ENCODE peak calls at places on chromosomes 16 and 17, in four cellular contexts. Y is upper lobe of left lung, J is RWPE2, U is left ventricle myocardium inferior. P is an unnamed sample. For H3K4me1, the result is how much of the 10 kb centered on the place peaks cover.

GRCh38 chr17:35515027-35515426 is 22.5 kb downstream of the SLFN12L start:
- DNase-seq in J (no peak), Y (no peak), U (no peak), P (no peak)

GRCh38 chr17:83132251-83133081 is 53.1 kb downstream of the METRNL start:
- DNase-seq in U (peak), Y (peak), J (no peak), P (no peak)

GRCh38 chr17:50060951-50061712 is 5.2 kb downstream of the ITGA3 start:
- DNase-seq in Y (peak), J (peak), U (peak), P (peak)

GRCh38 chr17:51853857-51854256 is 304.7 kb downstream of the CA10 start:
- DNase-seq in Y (no peak), U (no peak), J (no peak), P (peak)

GRCh38 chr16:11470676-11471415 is 115.9 kb downstream of the LITAF start:
- DNase-seq in Y (no peak), J (no peak), U (no peak), P (no peak)

GRCh38 chr16:87127061-87127765 is 190.0 kb downstream of the C16orf95 start:
- DNase-seq in U (peak), Y (no peak), J (peak), P (no peak)

GRCh38 chr17:31067699-31068184 is 27.0 kb upstream of the NF1 start:
- DNase-seq in Y (no peak), J (no peak), U (no peak), P (no peak)

GRCh38 chr17:6577686-6578263 is 21.4 kb upstream of the PITPNM3 start:
- DNase-seq in J (peak), Y (no peak), U (no peak), P (peak)

GRCh38 chr16:228151-228855 is 946 bp downstream of the LUC7L start:
- DNase-seq in U (no peak), Y (no peak), J (no peak), P (no peak)

GRCh38 chr17:76475302-76475701 is 7.9 kb downstream of the AANAT start:
- DNase-seq in J (no peak), U (no peak), Y (no peak), P (no peak)

GRCh38 chr17:71959129-71959528 is 161.7 kb upstream of the SOX9 start:
- DNase-seq in J (no peak), Y (no peak), U (no peak), P (no peak)

GRCh38 chr17:56602292-56603130 is 9.0 kb downstream of the NOG start:
- DNase-seq in U (no peak), J (no peak), Y (no peak), P (no peak)

GRCh38 chr16:66287916-66288315 is 78.6 kb upstream of the CDH5 start:
- DNase-seq in U (no peak), J (peak), Y (peak), P (no peak)

GRCh38 chr17:80109066-80109618 is 7.8 kb downstream of the GAA start:
- DNase-seq in U (no peak), J (peak), Y (no peak), P (no peak)

GRCh38 chr17:75641343-75641742 is 8.1 kb downstream of the SMIM5 start:
- DNase-seq in J (no peak), U (peak), Y (peak), P (no peak)

GRCh38 chr17:45221081-45221996 is at the start of gene FMNL1:
- DNase-seq in Y (peak), U (peak), J (no peak), P (peak)

GRCh38 chr16:75632857-75633256 is 9.8 kb upstream of the ADAT1 start:
- DNase-seq in U (no peak), J (no peak), Y (no peak), P (no peak)

GRCh38 chr16:85842435-85842834 is 42.9 kb downstream of the COX4I1 start:
- DNase-seq in Y (no peak), J (no peak), U (no peak), P (no peak)

GRCh38 chr17:48128411-48128810 is 20.8 kb downstream of the SNX11 start:
- DNase-seq in U (no peak), J (no peak), Y (no peak), P (no peak)

GRCh38 chr16:21222495-21223337 is 10.8 kb upstream of the ANKS4B start:
- DNase-seq in J (no peak), Y (no peak), U (no peak), P (peak)

GRCh38 chr16:11232852-11233726 is 22.9 kb downstream of the SOCS1 start:
- DNase-seq in Y (peak), U (no peak), J (no peak), P (peak)

GRCh38 chr17:63438092-63439051 is 7.7 kb downstream of the CYB561 start:
- DNase-seq in Y (no peak), J (no peak), U (no peak), P (no peak)

GRCh38 chr16:29312835-29313558 is 93.5 kb downstream of the NPIPB11 start:
- DNase-seq in U (no peak), Y (no peak), J (no peak), P (no peak)

GRCh38 chr16:24098896-24099295 is 157.2 kb upstream of the CACNG3 start:
- DNase-seq in Y (no peak), U (no peak), J (no peak), P (no peak)

GRCh38 chr17:55641559-55642160 is 81.0 kb downstream of the TMEM100 start:
- DNase-seq in J (no peak), Y (peak), U (peak), P (peak)

GRCh38 chr17:63984651-63985386 is 12.1 kb upstream of the SCN4A start:
- DNase-seq in U (no peak), Y (peak), J (no peak), P (peak)

GRCh38 chr16:75087040-75087979 is 29.3 kb downstream of the LDHD start:
- DNase-seq in Y (no peak), U (peak), J (no peak), P (peak)

GRCh38 chr17:73302189-73302588 is 9.6 kb downstream of the CDC42EP4 start:
- DNase-seq in U (no peak), Y (no peak), J (no peak), P (no peak)

GRCh38 chr16:70391881-70392481 is 45.3 kb downstream of the DDX19A start:
- DNase-seq in Y (no peak), U (peak), J (no peak), P (no peak)

GRCh38 chr17:77011173-77012011 is 129.4 kb upstream of the SEC14L1 start:
- DNase-seq in U (no peak), Y (no peak), J (no peak), P (peak)

GRCh38 chr17:82419471-82419995 is 1.1 kb upstream of the OGFOD3 start:
- DNase-seq in J (no peak), Y (no peak), U (no peak), P (no peak)

GRCh38 chr17:30379303-30380105 is 777 bp downstream of the CPD start:
- DNase-seq in U (peak), J (no peak), Y (peak), P (peak)

GRCh38 chr17:19482571-19482970 is 51.1 kb upstream of the SLC47A1 start:
- DNase-seq in Y (no peak), U (no peak), J (no peak), P (no peak)

GRCh38 chr17:63549946-63550815 is at the start of gene DCAF7:
- DNase-seq in Y (peak), J (peak), U (peak), P (peak)

GRCh38 chr17:48254896-48255295 is 147.3 kb downstream of the SNX11 start:
- DNase-seq in U (no peak), Y (no peak), J (no peak), P (no peak)

GRCh38 chr17:28698253-28698941 is 13.3 kb downstream of the PROCA1 start:
- DNase-seq in J (no peak), U (no peak), Y (no peak), P (peak)

GRCh38 chr17:59361386-59361785 is 29.9 kb downstream of the YPEL2 start:
- DNase-seq in Y (no peak), J (no peak), U (no peak), P (no peak)

GRCh38 chr16:81939164-81940067 is 71.9 kb downstream of the SDR42E1 start:
- DNase-seq in U (no peak), Y (no peak), J (no peak), P (no peak)

GRCh38 chr16:35745821-35746248 is 2286.4 kb downstream of the TP53TG3F start:
- DNase-seq in Y (no peak), U (no peak), J (no peak), P (no peak)

GRCh38 chr16:69286941-69287713 is 24.0 kb upstream of the VPS4A start:
- DNase-seq in U (peak), Y (peak), J (no peak), P (peak)
- H3K4me1 ChIP-seq in U (under half), Y (under half), J (under half), P (under half)

GRCh38 chr16:1946495-1947368 is 3.7 kb upstream of the MSRB1 start:
- DNase-seq in U (no peak), J (peak), Y (no peak), P (no peak)
- TF ChIP-seq CTCF in U (no peak), J (no peak), Y (no peak), P (no peak)

GRCh38 chr17:41773731-41774193 is 12.7 kb downstream of the JUP start:
- DNase-seq in Y (no peak), J (no peak), U (no peak), P (peak)

GRCh38 chr17:41773190-41773588 is 13.3 kb downstream of the JUP start:
- DNase-seq in J (peak), U (peak), Y (peak), P (peak)

GRCh38 chr17:41772586-41773189 is 13.8 kb downstream of the JUP start:
- DNase-seq in J (no peak), Y (no peak), U (no peak), P (peak)

GRCh38 chr17:41771389-41772206 is 14.9 kb downstream of the JUP start:
- DNase-seq in U (no peak), Y (no peak), J (no peak), P (no peak)

DNA sequence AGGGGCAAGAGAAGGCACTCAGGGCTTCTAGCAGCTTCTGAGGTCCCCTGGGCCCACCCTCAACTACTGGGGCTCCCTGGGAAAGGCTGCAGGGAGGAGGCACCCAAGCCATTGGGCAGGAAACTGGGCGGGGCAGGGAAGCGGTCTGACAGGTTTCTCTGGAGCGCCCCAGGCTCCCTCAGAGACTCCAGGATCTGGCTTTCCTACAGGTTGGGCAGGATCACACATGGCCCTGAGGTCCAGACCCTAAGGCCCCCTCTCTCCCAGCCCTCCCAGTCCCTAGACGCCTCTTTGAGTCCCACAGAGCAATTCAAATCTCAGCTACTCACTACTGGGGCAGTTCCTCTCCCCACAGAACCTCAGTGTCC is 14.3 kb downstream of the JUP start:
- DNase-seq in Y (peak), J (peak), U (no peak), P (peak)
- H3K4me1 ChIP-seq in Y (half or more), J (half or more), U (half or more), P (half or more)

GRCh38 chr16:4957720-4958509 is at the start of gene SEC14L5:
- DNase-seq in Y (peak), U (peak), J (peak), P (peak)
- TF ChIP-seq CTCF in Y (no peak), U (no peak), J (no peak), P (no peak)

DNA sequence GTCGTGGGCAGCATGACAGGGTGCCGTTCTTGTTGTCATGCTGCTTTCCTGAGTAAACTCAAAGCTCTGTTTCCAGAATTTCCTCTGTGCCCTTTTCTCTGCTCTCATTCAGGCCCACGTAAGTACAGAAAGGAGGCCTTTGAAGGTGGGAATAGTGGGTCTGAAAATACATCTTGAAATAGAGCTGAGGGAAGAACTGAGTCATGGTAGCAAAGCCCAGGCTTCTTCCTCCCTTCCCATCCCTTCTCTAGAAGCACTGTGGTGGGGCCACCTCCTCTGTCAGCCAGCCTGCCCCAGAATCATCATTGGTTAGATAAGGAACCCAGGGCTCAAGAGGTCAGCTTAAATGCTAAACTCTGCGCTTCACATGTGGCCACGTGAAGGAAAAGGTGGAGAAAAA is 9.4 kb downstream of the CTRL start:
- DNase-seq in Y (no peak), J (no peak), U (no peak), P (no peak)
- H3K4me1 ChIP-seq in Y (under half), J (under half), U (half or more), P (under half)

GRCh38 chr17:42548993-42549755 is 3.5 kb upstream of the HSD17B1 start:
- DNase-seq in Y (no peak), J (no peak), U (no peak), P (no peak)

GRCh38 chr17:42553866-42554249 is 1.1 kb downstream of the HSD17B1 start:
- DNase-seq in Y (peak), J (no peak), U (no peak), P (no peak)

GRCh38 chr17:42555122-42555622 is 2.4 kb downstream of the HSD17B1 start:
- DNase-seq in J (no peak), Y (no peak), U (no peak), P (no peak)

GRCh38 chr17:42554250-42555121 is 1.8 kb downstream of the HSD17B1 start:
- DNase-seq in Y (peak), U (peak), J (no peak), P (peak)

GRCh38 chr17:42553161-42553818 is 567 bp downstream of the HSD17B1 start:
- DNase-seq in J (no peak), U (no peak), Y (no peak), P (no peak)
- TF ChIP-seq CTCF in J (no peak), U (peak), Y (no peak), P (no peak)

DNA sequence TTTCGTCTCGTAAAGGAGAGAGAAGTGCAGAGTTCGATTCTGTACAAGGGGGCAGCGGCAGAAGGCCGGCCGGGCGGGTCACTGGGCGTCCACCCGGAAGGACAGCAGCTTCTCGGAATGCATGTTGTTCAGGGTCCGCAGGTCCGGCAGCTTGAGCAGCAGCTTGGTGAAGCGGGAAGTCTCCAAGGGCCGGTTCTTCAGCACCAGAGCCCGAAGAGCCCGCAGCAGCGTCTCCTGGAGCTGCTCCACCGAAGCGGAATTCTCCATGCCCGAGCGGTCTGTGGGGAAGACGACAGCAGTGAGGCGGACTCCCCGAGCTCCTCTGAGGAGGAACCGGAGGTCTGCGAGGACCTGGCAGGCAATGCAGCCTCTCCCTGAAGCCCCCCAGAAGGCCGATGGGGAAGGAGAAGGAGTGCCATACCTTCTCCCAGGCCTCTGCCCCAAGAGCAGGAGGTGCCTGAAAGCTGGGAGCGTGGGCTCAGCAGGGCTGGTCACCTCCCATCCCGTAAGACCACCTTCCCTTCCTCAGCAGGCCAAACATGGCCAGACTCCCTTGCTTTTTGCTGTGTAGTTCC is 7.3 kb downstream of the NR1D1 start:
- DNase-seq in U (no peak), J (no peak), Y (no peak), P (no peak)
- H3K4me1 ChIP-seq in U (half or more), J (under half), Y (under half), P (under half)

P was measured in colonic mucosa.